ENCODE peak calls at places on chromosomes 6 and 20, in seven cellular contexts. H, T, V, J, W, U and Q are unnamed samples. For H3K36me3, the result is how much of the 10 kb centered on the place peaks cover.

GRCh38 chr6:160356074-160356754 is 8.0 kb downstream of the SLC22A3 start:
- DNase-seq in H (no peak), T (no peak), V (no peak), J (no peak), W (no peak), U (no peak), Q (no peak)

GRCh38 chr6:67009818-67010217 is 1302.8 kb upstream of the EYS start:
- DNase-seq in H (no peak), T (no peak), V (no peak), J (no peak), W (no peak), U (no peak), Q (no peak)

GRCh38 chr20:21232546-21233280 is 70.4 kb upstream of the XRN2 start:
- DNase-seq in H (no peak), T (no peak), V (no peak), J (no peak), W (no peak), U (no peak), Q (no peak)

GRCh38 chr6:157317129-157317814 is 6.0 kb downstream of the TMEM242 start:
- DNase-seq in H (peak), T (no peak), V (peak), J (peak), W (no peak), U (peak), Q (peak)

GRCh38 chr20:56924976-56925695 is 296.0 kb downstream of the TFAP2C start:
- DNase-seq in H (no peak), T (no peak), V (no peak), J (no peak), W (no peak), U (no peak), Q (peak)

GRCh38 chr6:10555625-10556309 is 34.6 kb downstream of the GCNT2 start:
- DNase-seq in H (peak), T (no peak), V (peak), J (peak), W (no peak), U (peak), Q (peak)

GRCh38 chr20:50916257-50916656 is 15.0 kb downstream of the ADNP start:
- DNase-seq in H (no peak), T (no peak), V (peak), J (no peak), W (no peak), U (no peak), Q (no peak)

GRCh38 chr6:121694389-121695185 is 259.1 kb downstream of the GJA1 start:
- DNase-seq in H (no peak), T (no peak), V (peak), J (no peak), W (no peak), U (peak), Q (no peak)

GRCh38 chr6:11245406-11245990 is 13.0 kb upstream of the NEDD9 start:
- DNase-seq in H (no peak), T (no peak), V (no peak), J (no peak), W (no peak), U (no peak), Q (no peak)

GRCh38 chr6:42226251-42227143 is 8.8 kb upstream of the MRPS10 start:
- DNase-seq in H (no peak), T (no peak), V (peak), J (no peak), W (no peak), U (no peak), Q (peak)

GRCh38 chr6:28107506-28107905 is 16.9 kb upstream of the ZSCAN16 start:
- DNase-seq in H (no peak), T (no peak), V (no peak), J (no peak), W (no peak), U (no peak), Q (no peak)

GRCh38 chr6:30556006-30556713 is at the start of gene GNL1:
- DNase-seq in H (peak), T (peak), V (peak), J (peak), W (peak), U (peak), Q (peak)

GRCh38 chr6:111812080-111813038 is 60.9 kb downstream of the FYN start:
- DNase-seq in H (no peak), T (no peak), V (no peak), J (no peak), W (no peak), U (no peak), Q (no peak)

GRCh38 chr6:144347447-144347758 is 62.3 kb downstream of the UTRN start:
- DNase-seq in H (no peak), T (no peak), V (no peak), J (no peak), W (no peak), U (no peak), Q (no peak)

GRCh38 chr6:156820089-156820798 is 43.1 kb downstream of the ARID1B start:
- DNase-seq in H (no peak), T (no peak), V (no peak), J (no peak), W (no peak), U (no peak), Q (no peak)

GRCh38 chr6:105929626-105930025 is 156.5 kb upstream of the PRDM1 start:
- DNase-seq in H (no peak), T (no peak), V (no peak), J (no peak), W (no peak), U (no peak), Q (no peak)

GRCh38 chr20:8060977-8061376 is 41.4 kb upstream of the TMX4 start:
- DNase-seq in H (no peak), T (no peak), V (no peak), J (no peak), W (no peak), U (no peak), Q (no peak)

GRCh38 chr6:119262612-119263011 is 86.9 kb downstream of the MAN1A1 start:
- DNase-seq in H (no peak), T (no peak), V (no peak), J (no peak), W (no peak), U (no peak), Q (no peak)
- H3K27ac ChIP-seq in H (no peak), T (no peak), V (no peak), J (no peak), W (no peak), U (no peak), Q (no peak)

DNA sequence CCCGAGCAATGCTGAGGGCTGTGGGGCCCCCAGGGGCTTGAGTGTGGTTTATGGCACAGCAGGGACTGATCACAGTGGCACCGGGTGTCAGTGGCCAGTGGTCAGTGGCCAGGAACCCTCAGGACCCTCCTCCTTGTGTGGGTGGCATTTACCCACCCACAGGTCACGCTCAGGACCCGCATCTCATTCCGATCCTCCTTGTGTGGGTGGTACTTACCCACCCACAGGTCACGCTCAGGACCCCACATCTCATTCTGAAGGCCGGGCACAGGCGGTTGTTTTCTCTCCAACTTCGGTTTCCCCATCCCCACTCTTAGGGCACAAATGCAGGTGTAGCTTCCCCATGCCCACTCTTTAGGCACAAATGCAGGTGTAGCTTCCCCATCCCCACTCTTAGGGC is 14.2 kb downstream of the TPD52L2 start:
- DNase-seq in H (no peak), T (no peak), V (no peak), J (no peak), W (no peak), U (no peak), Q (no peak)
- H3K36me3 ChIP-seq in H (half or more), T (under half), V (half or more), J (under half), W (half or more), U (half or more), Q (under half)

GRCh38 chr6:137084090-137084489 is 39.3 kb upstream of the IL20RA start:
- DNase-seq in H (no peak), T (no peak), V (no peak), J (no peak), W (no peak), U (no peak), Q (no peak)

GRCh38 chr6:137087902-137088301 is 43.1 kb upstream of the IL20RA start:
- DNase-seq in H (no peak), T (no peak), V (no peak), J (no peak), W (no peak), U (no peak), Q (no peak)

GRCh38 chr6:137081997-137082396 is 37.2 kb upstream of the IL20RA start:
- DNase-seq in H (no peak), T (no peak), V (no peak), J (no peak), W (no peak), U (no peak), Q (no peak)

GRCh38 chr6:137086031-137086430 is 41.3 kb upstream of the IL20RA start:
- DNase-seq in H (no peak), T (no peak), V (no peak), J (no peak), W (no peak), U (no peak), Q (no peak)

GRCh38 chr6:137084865-137085617 is 40.3 kb upstream of the IL20RA start:
- DNase-seq in H (no peak), T (no peak), V (no peak), J (no peak), W (no peak), U (no peak), Q (no peak)
- H3K27ac ChIP-seq in H (no peak), T (no peak), V (no peak), J (no peak), W (no peak), U (no peak), Q (no peak)

DNA sequence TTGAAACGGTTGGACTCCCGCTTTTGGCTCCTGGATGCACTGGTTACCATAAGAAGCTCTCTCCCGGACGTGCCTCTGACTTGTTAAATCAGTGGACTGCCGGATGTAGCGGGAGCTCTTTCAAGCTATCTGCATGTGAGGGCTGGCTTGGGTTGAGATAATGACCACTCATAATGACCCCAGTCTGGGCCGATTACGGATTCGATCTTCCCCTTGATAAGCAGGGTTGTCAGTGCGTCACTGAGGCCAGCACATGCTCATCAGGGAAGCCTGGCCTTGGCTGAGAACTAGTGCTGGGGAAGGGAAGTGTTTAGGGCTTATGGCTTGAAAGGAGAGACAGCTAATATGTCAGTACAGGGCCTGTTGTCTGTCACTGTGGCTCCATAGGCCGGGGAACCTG is 528.1 kb downstream of the CDH26 start:
- DNase-seq in H (no peak), T (no peak), V (no peak), J (no peak), W (no peak), U (no peak), Q (no peak)
- H3K36me3 ChIP-seq in H (under half), T (under half), V (under half), J (under half), W (under half), U (under half), Q (under half)

DNA sequence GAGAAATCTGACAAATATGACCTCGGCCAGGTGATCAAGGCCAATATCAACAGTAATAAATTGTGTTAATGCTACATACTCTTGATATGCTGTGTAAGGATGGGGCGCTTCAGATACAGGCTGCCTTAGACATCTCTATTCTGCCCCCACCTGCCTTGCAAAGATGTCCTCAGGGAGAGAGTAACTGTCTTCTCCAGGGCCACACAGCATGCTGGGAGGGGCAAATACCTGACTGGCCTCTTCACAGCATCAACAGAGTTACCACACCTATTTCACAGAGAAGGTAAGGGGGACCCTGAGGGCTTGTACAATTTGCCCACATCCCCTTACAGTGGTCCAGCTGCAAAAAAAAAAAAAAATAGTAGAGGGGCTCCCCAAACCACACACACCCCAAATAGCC is 17.2 kb upstream of the KIAA1755 start:
- DNase-seq in H (no peak), T (no peak), V (no peak), J (no peak), W (no peak), U (no peak), Q (no peak)
- H3K27ac ChIP-seq in H (no peak), T (no peak), V (peak), J (no peak), W (no peak), U (no peak), Q (peak)

DNA sequence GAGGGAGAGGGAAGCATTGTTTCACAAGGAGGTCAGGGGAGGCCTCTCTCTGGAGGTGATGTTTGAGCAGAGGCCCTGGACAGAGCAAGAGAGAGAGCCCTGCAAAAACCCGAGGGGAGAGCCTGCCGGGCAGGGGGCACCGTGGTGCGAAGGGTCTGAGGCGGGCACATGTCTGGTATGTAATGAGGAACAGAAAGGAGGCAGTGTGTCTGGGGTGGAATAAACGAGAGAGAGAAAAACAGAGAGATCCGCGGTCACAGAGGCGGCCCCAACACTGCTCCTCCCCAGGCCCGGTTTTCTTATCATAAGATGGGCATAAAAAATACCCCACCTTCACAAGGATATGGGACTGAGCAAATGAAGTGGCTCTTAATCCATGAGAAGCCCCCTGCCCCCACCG is 119.2 kb downstream of the PREX1 start:
- DNase-seq in H (no peak), T (no peak), V (no peak), J (no peak), W (no peak), U (no peak), Q (no peak)
- H3K36me3 ChIP-seq in H (under half), T (under half), V (under half), J (under half), W (under half), U (under half), Q (under half)

DNA sequence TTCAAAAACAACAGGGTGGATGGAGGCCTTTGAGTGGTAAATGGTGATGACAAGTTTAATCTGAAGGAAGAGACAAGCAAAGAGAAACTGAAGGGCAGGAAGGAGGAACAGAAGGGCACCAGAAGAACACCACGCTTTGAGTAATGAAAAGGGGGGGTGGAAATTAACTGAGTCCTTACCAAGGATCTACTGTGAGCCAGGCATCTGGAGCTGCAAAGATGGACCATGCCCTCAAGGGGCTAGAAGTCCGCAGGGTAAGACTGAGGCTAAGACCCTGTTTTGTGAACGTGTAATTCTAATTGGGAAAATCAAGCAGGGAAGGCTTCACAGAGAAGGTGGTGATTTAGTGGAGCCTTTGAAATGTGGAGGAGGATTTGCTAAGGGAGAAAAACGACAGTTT is 1.6 kb downstream of the NDRG3 start:
- DNase-seq in H (no peak), T (no peak), V (no peak), J (no peak), W (no peak), U (no peak), Q (no peak)
- H3K27ac ChIP-seq in H (peak), T (no peak), V (no peak), J (peak), W (no peak), U (no peak), Q (peak)

GRCh38 chr20:35277127-35277526 is 795 bp downstream of the MMP24OS start:
- DNase-seq in H (no peak), T (no peak), V (no peak), J (no peak), W (no peak), U (no peak), Q (no peak)
- H3K36me3 ChIP-seq in H (half or more), T (under half), V (half or more), J (under half), W (half or more), U (half or more), Q (under half)

DNA sequence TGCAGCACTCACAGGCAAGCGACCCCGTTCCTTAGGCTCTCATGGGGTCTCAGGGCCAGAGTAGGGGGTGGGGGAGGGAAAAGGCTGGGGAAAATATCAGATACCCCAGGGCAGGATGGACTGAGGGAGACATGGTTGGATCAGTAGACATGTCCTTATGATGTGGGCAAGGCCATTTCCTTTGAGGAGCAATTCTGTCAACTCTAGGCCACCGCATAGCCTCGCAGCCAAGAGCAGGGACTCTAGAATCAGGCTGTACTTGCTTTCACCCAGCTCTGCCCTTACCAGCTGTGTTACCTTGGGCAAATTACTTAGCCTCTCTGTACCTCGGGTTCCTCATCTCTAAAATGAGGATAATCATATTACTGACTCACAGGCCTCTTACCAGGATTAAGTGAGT is 2.2 kb upstream of the MAPK13 start:
- DNase-seq in H (no peak), T (no peak), V (no peak), J (no peak), W (no peak), U (no peak), Q (no peak)
- H3K27ac ChIP-seq in H (no peak), T (no peak), V (peak), J (no peak), W (no peak), U (no peak), Q (no peak)

DNA sequence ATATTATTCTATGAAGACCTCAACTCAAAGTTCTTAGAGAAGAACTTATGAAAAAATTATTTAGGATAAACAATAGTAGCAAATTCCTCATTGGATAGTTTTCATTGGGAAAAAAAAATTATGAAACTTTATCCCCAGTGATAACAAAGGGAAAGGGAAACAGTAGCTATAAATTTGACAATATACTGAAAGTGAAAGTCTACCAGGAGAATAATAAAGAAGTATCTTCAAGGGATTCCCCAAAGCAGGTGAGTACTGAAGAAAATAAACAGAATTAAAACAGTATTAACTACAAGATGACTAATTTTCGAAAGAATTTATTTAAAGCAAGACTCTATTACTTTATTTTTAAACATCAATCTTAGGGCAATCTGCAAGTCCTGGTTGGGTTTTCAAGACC is 56.4 kb downstream of the REPS1 start:
- DNase-seq in H (no peak), T (no peak), V (no peak), J (no peak), W (no peak), U (no peak), Q (no peak)
- H3K36me3 ChIP-seq in H (half or more), T (under half), V (under half), J (under half), W (under half), U (under half), Q (under half)